ENCODE peak calls at places on chromosomes 11 and 22, in six cellular contexts. R, T, M, O, B and W are unnamed samples.

GRCh38 chr11:114279778-114280532 is 16.2 kb upstream of the NNMT start:
- DNase-seq in R (no peak), T (peak; percentile 83), M (no peak), O (no peak), B (no peak), W (no peak)

GRCh38 chr11:2704896-2705606 is 5.3 kb upstream of the KCNQ1OT1 start:
- DNase-seq in R (peak; percentile 31), T (no peak), M (no peak), O (no peak), B (no peak), W (no peak)

GRCh38 chr22:17057959-17058814 is 26.6 kb upstream of the IL17RA start:
- DNase-seq in R (no peak), T (peak; percentile 86), M (peak; percentile 90), O (peak; percentile 51), B (peak; percentile 74), W (peak; percentile 38)

GRCh38 chr11:66044757-66045156 is 4.2 kb downstream of the GAL3ST3 start:
- DNase-seq in R (peak; percentile 22), T (no peak), M (no peak), O (no peak), B (no peak), W (no peak)

GRCh38 chr11:324131-324530 is 3.5 kb upstream of the IFITM3 start:
- DNase-seq in R (no peak), T (peak; percentile 20), M (peak; percentile 61), O (no peak), B (no peak), W (no peak)

GRCh38 chr11:120168108-120168959 is 30.4 kb upstream of the TRIM29 start:
- DNase-seq in R (no peak), T (no peak), M (no peak), O (no peak), B (no peak), W (no peak)

GRCh38 chr11:101835465-101836063 is 79.2 kb upstream of the CEP126 start:
- DNase-seq in R (no peak), T (peak; percentile 11), M (no peak), O (no peak), B (no peak), W (no peak)

GRCh38 chr11:23569134-23569533 is 708.9 kb upstream of the CCDC179 start:
- DNase-seq in R (no peak), T (no peak), M (no peak), O (no peak), B (no peak), W (no peak)

GRCh38 chr11:74257934-74258553 is 53.4 kb downstream of the P4HA3 start:
- DNase-seq in R (no peak), T (peak; percentile 79), M (no peak), O (no peak), B (no peak), W (no peak)

GRCh38 chr11:72058416-72059034 is 21.8 kb downstream of the NUMA1 start:
- DNase-seq in R (no peak), T (peak; percentile 25), M (no peak), O (no peak), B (no peak), W (no peak)

GRCh38 chr11:73931039-73931645 is 19.7 kb upstream of the DNAJB13 start:
- DNase-seq in R (no peak), T (peak; percentile 71), M (peak; percentile 76), O (peak; percentile 46), B (peak; percentile 49), W (peak; percentile 52)

GRCh38 chr11:40376346-40376745 is 1083.1 kb downstream of the LRRC4C start:
- DNase-seq in R (no peak), T (peak; percentile 38), M (no peak), O (no peak), B (no peak), W (no peak)

GRCh38 chr11:78313181-78313788 is 104.3 kb downstream of the GAB2 start:
- DNase-seq in R (no peak), T (peak; percentile 95), M (no peak), O (peak; percentile 64), B (peak; percentile 75), W (peak; percentile 55)

GRCh38 chr11:64677441-64678023 is 45.5 kb downstream of the NRXN2 start:
- DNase-seq in R (no peak), T (no peak), M (no peak), O (no peak), B (no peak), W (no peak)

GRCh38 chr22:21078916-21079315 is 33.2 kb downstream of the LRRC74B start:
- DNase-seq in R (no peak), T (no peak), M (no peak), O (no peak), B (no peak), W (no peak)

GRCh38 chr11:94423467-94423866 is 22.2 kb upstream of the GPR83 start:
- DNase-seq in R (no peak), T (no peak), M (no peak), O (no peak), B (no peak), W (no peak)

GRCh38 chr22:37197451-37198289 is 9.6 kb upstream of the C1QTNF6 start:
- DNase-seq in R (peak; percentile 85), T (peak; percentile 65), M (no peak), O (no peak), B (peak; percentile 81), W (no peak)

GRCh38 chr11:17686185-17686980 is 33.0 kb upstream of the MYOD1 start:
- DNase-seq in R (no peak), T (peak; percentile 18), M (no peak), O (no peak), B (no peak), W (no peak)

GRCh38 chr11:42244376-42244775 is 784.9 kb upstream of the LRRC4C start:
- DNase-seq in R (no peak), T (no peak), M (peak; percentile 60), O (no peak), B (no peak), W (no peak)

GRCh38 chr22:28395920-28396447 is 283.7 kb downstream of the TTC28 start:
- DNase-seq in R (no peak), T (peak; percentile 72), M (no peak), O (no peak), B (no peak), W (peak; percentile 23)

GRCh38 chr11:128207861-128208321 is 379.5 kb downstream of the ETS1 start:
- DNase-seq in R (no peak), T (peak; percentile 95), M (no peak), O (peak; percentile 97), B (no peak), W (peak; percentile 94)

GRCh38 chr11:70367071-70367470 is 31.3 kb upstream of the CTTN start:
- DNase-seq in R (no peak), T (no peak), M (no peak), O (no peak), B (no peak), W (no peak)

GRCh38 chr22:26589845-26590524 is at the start of gene TPST2:
- DNase-seq in R (peak; percentile 90), T (peak; percentile 90), M (peak; percentile 91), O (no peak), B (peak; percentile 90), W (no peak)

GRCh38 chr11:1515082-1516060 is 28.8 kb upstream of the MOB2 start:
- DNase-seq in R (peak; percentile 78), T (peak; percentile 85), M (peak; percentile 97), O (peak; percentile 22), B (peak; percentile 87), W (no peak)

GRCh38 chr11:67508486-67509121 is 642 bp upstream of the CDK2AP2 start:
- DNase-seq in R (peak; percentile 98), T (peak; percentile 98), M (peak; percentile 98), O (peak; percentile 81), B (peak; percentile 100), W (peak; percentile 78)

GRCh38 chr11:129828301-129828836 is 12.7 kb downstream of the TMEM45B start:
- DNase-seq in R (no peak), T (no peak), M (no peak), O (no peak), B (no peak), W (no peak)

GRCh38 chr22:49053574-49053973 is 774.1 kb downstream of the BRD1 start:
- DNase-seq in R (no peak), T (no peak), M (no peak), O (no peak), B (no peak), W (no peak)

GRCh38 chr11:35389112-35389511 is 30.2 kb downstream of the SLC1A2 start:
- DNase-seq in R (no peak), T (no peak), M (no peak), O (no peak), B (no peak), W (no peak)

GRCh38 chr11:111633248-111633647 is 31.0 kb downstream of the SIK2 start:
- DNase-seq in R (no peak), T (no peak), M (no peak), O (no peak), B (no peak), W (no peak)

GRCh38 chr22:36764641-36765040 is 11.3 kb downstream of the IFT27 start:
- DNase-seq in R (no peak), T (no peak), M (peak; percentile 12), O (no peak), B (peak; percentile 33), W (no peak)

GRCh38 chr11:103007521-103007920 is 52.0 kb upstream of the MMP13 start:
- DNase-seq in R (no peak), T (peak; percentile 46), M (no peak), O (no peak), B (no peak), W (no peak)

GRCh38 chr22:21009638-21010425 is 5.1 kb upstream of the P2RX6 start:
- DNase-seq in R (no peak), T (peak; percentile 73), M (peak; percentile 85), O (no peak), B (no peak), W (no peak)

GRCh38 chr11:86475027-86475426 is 100.3 kb downstream of the CCDC81 start:
- DNase-seq in R (no peak), T (no peak), M (no peak), O (no peak), B (no peak), W (no peak)

GRCh38 chr22:42500836-42501179 is 18.8 kb downstream of the RRP7A start:
- DNase-seq in R (no peak), T (no peak), M (no peak), O (no peak), B (no peak), W (no peak)
- H3K4me3 ChIP-seq in R (no peak overlapping the region), T (peak overlapping the region; percentile 45), M (no peak overlapping the region), O (no peak overlapping the region), B (peak overlapping the region; percentile 59), W (no peak overlapping the region)

GRCh38 chr11:57430946-57431345 is 4.0 kb upstream of the SLC43A3 start:
- DNase-seq in R (peak; percentile 40), T (no peak), M (peak; percentile 65), O (no peak), B (no peak), W (no peak)
- TF ChIP-seq CTCF in R (no peak), T (no peak), M (peak; percentile 37), O (no peak), B (no peak), W (no peak)

DNA sequence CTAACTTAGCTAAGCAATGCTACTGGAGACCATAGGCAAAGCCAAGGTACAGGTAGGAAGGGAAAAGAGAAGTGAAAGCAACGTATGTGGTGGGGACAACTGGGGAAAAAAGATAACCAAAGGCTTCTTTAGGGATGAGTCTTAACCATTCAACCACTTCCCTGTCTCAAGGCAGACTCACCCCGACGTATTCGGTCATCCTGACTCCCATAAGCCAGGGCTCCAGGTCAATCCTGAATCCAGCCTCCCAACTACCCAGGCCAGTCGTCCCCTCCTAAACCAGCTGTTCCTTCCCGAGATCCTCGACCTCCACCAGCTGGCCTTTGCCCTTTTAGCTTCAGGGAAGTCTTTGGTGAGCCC is 330 bp downstream of the ACP2 start:
- DNase-seq in R (no peak), T (peak; percentile 70), M (no peak), O (no peak), B (no peak), W (no peak)
- H3K4me3 ChIP-seq in R (peak overlapping the region; percentile 64), T (peak overlapping the region; percentile 98), M (peak overlapping the region; percentile 94), O (peak overlapping the region; percentile 67), B (peak overlapping the region; percentile 86), W (peak overlapping the region; percentile 85)

GRCh38 chr11:84714316-84714780 is 912.8 kb downstream of the DLG2 start:
- DNase-seq in R (peak; percentile 49), T (no peak), M (peak; percentile 93), O (peak; percentile 2), B (peak; percentile 46), W (no peak)
- TF ChIP-seq CTCF in R (peak; percentile 23), T (peak; percentile 21), M (peak; percentile 87), O (peak; percentile 64), B (no peak), W (peak; percentile 37)